ENCODE peak calls at places on chromosomes 2 and 18, in five cellular contexts. G is MM.1S, O is K562, E is body of pancreas, L is SJSA1. M is an unnamed sample.
A peak's percentile ranks its signal among the peaks of the same experiment; 100 is the strongest.

GRCh38 chr2:224884188-224884587 is 158.1 kb downstream of the DOCK10 start:
- DNase-seq in G (no peak), O (no peak), E (no peak), L (no peak), M (no peak)

GRCh38 chr2:215773728-215774127 is 239.6 kb downstream of the MREG start:
- DNase-seq in G (no peak), O (no peak), E (no peak), L (peak; percentile 71), M (no peak)

GRCh38 chr2:168490015-168490874 is 34.2 kb downstream of the CERS6 start:
- DNase-seq in G (peak; percentile 93), O (no peak), E (no peak), L (no peak), M (peak; percentile 44)

GRCh38 chr18:31791817-31792579 is 31.3 kb upstream of the SLC25A52 start:
- DNase-seq in G (peak; percentile 25), O (no peak), E (no peak), L (no peak), M (no peak)

GRCh38 chr2:23698733-23699391 is 228.1 kb downstream of the ATAD2B start:
- DNase-seq in G (no peak), O (no peak), E (no peak), L (no peak), M (no peak)

GRCh38 chr18:76679259-76679658 is 143.1 kb upstream of the ZNF236 start:
- DNase-seq in G (no peak), O (no peak), E (no peak), L (no peak), M (no peak)

GRCh38 chr2:176120369-176121307 is 1.9 kb upstream of the HOXD9 start:
- DNase-seq in G (no peak), O (no peak), E (no peak), L (no peak), M (no peak)

GRCh38 chr2:112836695-112837117 is at the start of gene IL1B:
- DNase-seq in G (no peak), O (no peak), E (no peak), L (peak; percentile 16), M (no peak)

GRCh38 chr18:35041752-35042379 is 653 bp downstream of the MAPRE2 start:
- DNase-seq in G (peak; percentile 13), O (no peak), E (no peak), L (no peak), M (peak; percentile 20)

GRCh38 chr2:174835797-174836255 is 71.6 kb upstream of the CHRNA1 start:
- DNase-seq in G (no peak), O (no peak), E (no peak), L (peak; percentile 93), M (no peak)

GRCh38 chr2:175726213-175726612 is 275.9 kb downstream of the LNPK start:
- DNase-seq in G (no peak), O (no peak), E (no peak), L (no peak), M (no peak)

GRCh38 chr2:9658972-9659371 is 28.2 kb upstream of the YWHAQ start:
- DNase-seq in G (no peak), O (no peak), E (no peak), L (peak; percentile 91), M (no peak)

GRCh38 chr18:6747646-6748045 is 18.1 kb downstream of the ARHGAP28 start:
- DNase-seq in G (no peak), O (no peak), E (peak; percentile 60), L (peak; percentile 75), M (no peak)

GRCh38 chr2:24883946-24884345 is 36.1 kb downstream of the ADCY3 start:
- DNase-seq in G (no peak), O (no peak), E (peak; percentile 37), L (no peak), M (no peak)

GRCh38 chr18:4142876-4143275 is 312.2 kb downstream of the DLGAP1 start:
- DNase-seq in G (no peak), O (no peak), E (no peak), L (no peak), M (no peak)

GRCh38 chr2:12728221-12728777 is 11.6 kb downstream of the TRIB2 start:
- DNase-seq in G (peak; percentile 98), O (no peak), E (no peak), L (no peak), M (peak; percentile 88)

GRCh38 chr2:134193774-134194173 is 60.1 kb upstream of the MGAT5 start:
- DNase-seq in G (no peak), O (no peak), E (no peak), L (no peak), M (no peak)
- H3K4me1 ChIP-seq in G (peaks cover 36% of the 10 kb centered on the region), O (peaks cover 32% of the 10 kb centered on the region), E (peaks cover 73% of the 10 kb centered on the region), L (no peaks in the 10 kb centered on the region), M (peaks cover 15% of the 10 kb centered on the region)

DNA sequence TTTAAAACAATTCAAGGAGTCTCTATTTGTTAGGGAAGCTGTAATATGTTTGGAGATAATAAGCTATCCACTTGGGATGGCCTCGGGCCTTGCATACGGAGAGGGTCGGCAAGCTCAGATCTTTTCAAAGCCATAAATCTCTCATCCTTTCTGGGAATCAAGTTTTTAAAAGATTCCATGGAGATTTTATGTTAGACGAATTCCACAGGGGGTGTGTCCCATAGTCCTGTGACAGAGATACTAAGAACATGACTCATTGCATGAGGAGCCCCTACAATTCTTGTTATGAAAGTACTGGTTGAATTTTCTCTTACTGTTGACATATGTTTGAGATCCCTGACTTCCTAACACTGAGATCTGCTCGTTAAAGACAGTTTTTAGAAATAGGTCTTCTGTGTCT is 108.7 kb downstream of the FEZ2 start:
- DNase-seq in G (no peak), O (no peak), E (no peak), L (peak; percentile 69), M (no peak)
- H3K27ac ChIP-seq in G (no peak overlapping the region), O (no peak overlapping the region), E (no peak overlapping the region), L (peak overlapping the region; percentile 97), M (no peak overlapping the region)

GRCh38 chr18:45978084-45978483 is 11.0 kb upstream of the EPG5 start:
- DNase-seq in G (no peak), O (no peak), E (peak; percentile 86), L (no peak), M (no peak)

GRCh38 chr18:45976581-45977373 is 9.6 kb upstream of the EPG5 start:
- DNase-seq in G (no peak), O (no peak), E (no peak), L (no peak), M (no peak)

DNA sequence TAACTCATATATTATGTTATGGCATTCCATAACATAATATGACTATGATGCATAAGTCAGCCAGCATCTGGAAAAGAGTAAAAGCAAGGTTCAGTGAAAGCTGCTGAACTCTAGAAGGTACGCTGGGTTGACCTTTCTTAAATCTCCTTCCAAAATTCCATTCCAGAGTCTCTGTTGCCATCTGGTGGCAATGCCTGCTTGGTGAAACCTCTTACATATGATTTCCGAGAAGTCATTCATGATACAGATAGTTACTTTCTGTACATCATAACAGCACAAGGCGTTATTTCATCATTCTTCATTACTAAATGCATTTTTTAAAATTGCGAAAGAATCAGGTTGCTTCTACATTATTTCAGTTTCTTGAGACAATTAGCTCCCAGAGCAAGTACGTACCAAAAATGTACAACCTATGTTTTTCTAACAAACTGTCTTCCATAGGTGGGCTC is 7.0 kb upstream of the EPG5 start:
- DNase-seq in G (peak; percentile 71), O (peak; percentile 17), E (peak; percentile 64), L (peak; percentile 59), M (peak; percentile 63)
- H3K4me1 ChIP-seq in G (peaks cover 3% of the 10 kb centered on the region), O (peaks cover 5% of the 10 kb centered on the region), E (peaks cover 22% of the 10 kb centered on the region), L (peaks cover 4% of the 10 kb centered on the region), M (no peaks in the 10 kb centered on the region)

GRCh38 chr2:68388358-68388757 is 23.3 kb downstream of the PLEK start:
- DNase-seq in G (peak; percentile 70), O (no peak), E (no peak), L (no peak), M (no peak)

GRCh38 chr2:68387408-68388350 is 22.6 kb downstream of the PLEK start:
- DNase-seq in G (peak; percentile 89), O (no peak), E (no peak), L (no peak), M (no peak)

GRCh38 chr2:68390114-68390513 is 25.0 kb downstream of the PLEK start:
- DNase-seq in G (no peak), O (no peak), E (no peak), L (no peak), M (no peak)

GRCh38 chr2:68390600-68390999 is 25.5 kb downstream of the PLEK start:
- DNase-seq in G (no peak), O (no peak), E (no peak), L (no peak), M (no peak)

DNA sequence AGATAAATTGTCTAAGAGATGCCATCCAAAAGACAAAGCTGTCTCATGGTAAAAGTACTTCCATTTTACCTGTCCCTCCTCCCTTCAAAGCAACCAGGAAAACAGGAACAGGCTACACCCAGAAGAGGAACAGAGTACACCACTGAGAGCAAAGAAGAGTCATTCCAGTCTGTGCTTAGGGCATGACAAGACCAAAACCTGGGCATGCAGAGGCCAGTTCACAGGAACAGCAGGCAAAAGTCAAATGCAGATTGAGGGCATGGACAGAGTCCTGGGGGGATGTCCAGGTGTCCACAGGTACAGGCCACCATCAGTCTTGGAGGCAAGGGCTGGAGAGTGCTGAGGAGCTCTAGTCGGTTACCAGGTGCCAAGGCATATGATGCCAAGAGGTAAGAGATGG is 23.7 kb downstream of the PLEK start:
- DNase-seq in G (no peak), O (no peak), E (no peak), L (no peak), M (no peak)
- H3K27ac ChIP-seq in G (peak overlapping the region; percentile 94), O (no peak overlapping the region), E (no peak overlapping the region), L (no peak overlapping the region), M (no peak overlapping the region)

GRCh38 chr2:134142903-134143302 is 111.0 kb upstream of the MGAT5 start:
- DNase-seq in G (no peak), O (no peak), E (no peak), L (no peak), M (no peak)

GRCh38 chr2:134143568-134143967 is 110.3 kb upstream of the MGAT5 start:
- DNase-seq in G (no peak), O (no peak), E (no peak), L (no peak), M (no peak)

GRCh38 chr2:134145519-134145918 is 108.4 kb upstream of the MGAT5 start:
- DNase-seq in G (no peak), O (no peak), E (no peak), L (no peak), M (no peak)

GRCh38 chr2:134144651-134145050 is 109.2 kb upstream of the MGAT5 start:
- DNase-seq in G (no peak), O (no peak), E (peak; percentile 33), L (no peak), M (no peak)

GRCh38 chr2:134144081-134144596 is 109.7 kb upstream of the MGAT5 start:
- DNase-seq in G (no peak), O (no peak), E (no peak), L (no peak), M (no peak)
- H3K4me1 ChIP-seq in G (peaks cover 8% of the 10 kb centered on the region), O (peaks cover 4% of the 10 kb centered on the region), E (peaks cover 61% of the 10 kb centered on the region), L (peaks cover 12% of the 10 kb centered on the region), M (no peaks in the 10 kb centered on the region)

GRCh38 chr2:16071865-16072637 is 131.7 kb downstream of the MYCN start:
- DNase-seq in G (no peak), O (no peak), E (no peak), L (no peak), M (no peak)
- H3K27ac ChIP-seq in G (no peak overlapping the region), O (no peak overlapping the region), E (no peak overlapping the region), L (no peak overlapping the region), M (no peak overlapping the region)